ENCODE peak calls at places on chromosome X, in five cellular contexts. U is H1, O is mammary epithelial cell, X is MM.1S, I is HCT116. C is an unnamed sample.

GRCh38 chrX:129516402-129516801 is 6.9 kb downstream of the SMARCA1 start:
- DNase-seq in U (no peak), O (no peak), X (no peak), I (no peak), C (no peak)

GRCh38 chrX:31124536-31124935 is 52.7 kb upstream of the FTHL17 start:
- DNase-seq in U (no peak), O (no peak), X (no peak), I (no peak), C (no peak)

GRCh38 chrX:114365045-114365834 is 218.6 kb upstream of the HTR2C start:
- DNase-seq in U (no peak), O (no peak), X (no peak), I (no peak), C (no peak)

GRCh38 chrX:53089224-53089842 is 4.6 kb upstream of the KANTR start:
- DNase-seq in U (no peak), O (peak), X (peak), I (peak), C (peak)

GRCh38 chrX:85851418-85851817 is 195.9 kb downstream of the CHM start:
- DNase-seq in U (peak), O (peak), X (peak), I (peak), C (no peak)

GRCh38 chrX:21438792-21439191 is 64.6 kb downstream of the CNKSR2 start:
- DNase-seq in U (no peak), O (no peak), X (peak), I (no peak), C (no peak)

GRCh38 chrX:134172588-134173259 is 64.3 kb upstream of the CCDC160 start:
- DNase-seq in U (no peak), O (no peak), X (peak), I (no peak), C (no peak)

GRCh38 chrX:136577562-136577961 is 45.5 kb downstream of the VGLL1 start:
- DNase-seq in U (no peak), O (peak), X (peak), I (peak), C (peak)

GRCh38 chrX:137565921-137566745 is at the start of gene ZIC3:
- DNase-seq in U (no peak), O (no peak), X (no peak), I (no peak), C (peak)

GRCh38 chrX:12076046-12076445 is 62.2 kb upstream of the FRMPD4 start:
- DNase-seq in U (no peak), O (peak), X (no peak), I (no peak), C (no peak)

GRCh38 chrX:6184900-6185515 is 43.7 kb downstream of the NLGN4X start:
- DNase-seq in U (no peak), O (peak), X (peak), I (no peak), C (peak)

GRCh38 chrX:45959567-45959966 is 585.7 kb downstream of the ZNF674 start:
- DNase-seq in U (no peak), O (no peak), X (no peak), I (no peak), C (no peak)

GRCh38 chrX:113954297-113954696 is 629.6 kb upstream of the HTR2C start:
- DNase-seq in U (no peak), O (no peak), X (no peak), I (no peak), C (no peak)

GRCh38 chrX:27599928-27600327 is 9.8 kb downstream of the DCAF8L2 start:
- DNase-seq in U (no peak), O (peak), X (no peak), I (no peak), C (peak)

GRCh38 chrX:9456250-9457074 is 8.4 kb upstream of the TBL1X start:
- DNase-seq in U (no peak), O (no peak), X (peak), I (no peak), C (no peak)

GRCh38 chrX:130028196-130028595 is 45.8 kb downstream of the BCORL1 start:
- DNase-seq in U (no peak), O (peak), X (peak), I (peak), C (no peak)

GRCh38 chrX:65581661-65582339 is 47.2 kb upstream of the LAS1L start:
- DNase-seq in U (peak), O (peak), X (peak), I (peak), C (peak)

GRCh38 chrX:13285229-13285628 is 34.6 kb downstream of the ATXN3L start:
- DNase-seq in U (no peak), O (no peak), X (no peak), I (no peak), C (no peak)

GRCh38 chrX:1751781-1752180 is 136.9 kb downstream of the ASMT start:
- DNase-seq in U (no peak), O (no peak), X (no peak), I (no peak), C (no peak)

GRCh38 chrX:2561461-2561860 is 60.7 kb upstream of the DHRSX start:
- DNase-seq in U (no peak), O (no peak), X (no peak), I (no peak), C (no peak)

GRCh38 chrX:46204721-46205422 is 340.3 kb downstream of the ZNF674 start:
- DNase-seq in U (no peak), O (peak), X (peak), I (no peak), C (peak)

GRCh38 chrX:84144991-84145390 is 43.0 kb downstream of the RPS6KA6 start:
- DNase-seq in U (no peak), O (no peak), X (no peak), I (no peak), C (no peak)

GRCh38 chrX:56763556-56764152 is 34.6 kb downstream of the NBDY start:
- DNase-seq in U (no peak), O (peak), X (peak), I (no peak), C (peak)

GRCh38 chrX:52353838-52354237 is 15.0 kb upstream of the XAGE2 start:
- DNase-seq in U (no peak), O (no peak), X (no peak), I (no peak), C (no peak)

GRCh38 chrX:155333701-155334100 is 713 bp downstream of the CLIC2 start:
- DNase-seq in U (no peak), O (no peak), X (no peak), I (no peak), C (no peak)

GRCh38 chrX:155329293-155329692 is 5.1 kb downstream of the CLIC2 start:
- DNase-seq in U (no peak), O (no peak), X (no peak), I (no peak), C (no peak)

GRCh38 chrX:155330992-155331391 is 3.4 kb downstream of the CLIC2 start:
- DNase-seq in U (no peak), O (no peak), X (no peak), I (no peak), C (no peak)

GRCh38 chrX:155334486-155335316 is at the start of gene CLIC2:
- DNase-seq in U (no peak), O (peak), X (peak), I (no peak), C (peak)
- H3K9ac ChIP-seq in U (no peak), O (no peak), X (peak), I (no peak), C (no peak)

GRCh38 chrX:40834225-40834624 is 98.9 kb upstream of the MED14 start:
- DNase-seq in U (no peak), O (no peak), X (no peak), I (no peak), C (no peak)

GRCh38 chrX:40827331-40827730 is 92.0 kb upstream of the MED14 start:
- DNase-seq in U (no peak), O (no peak), X (no peak), I (no peak), C (no peak)

GRCh38 chrX:40832723-40833122 is 97.4 kb upstream of the MED14 start:
- DNase-seq in U (no peak), O (no peak), X (no peak), I (no peak), C (no peak)

DNA sequence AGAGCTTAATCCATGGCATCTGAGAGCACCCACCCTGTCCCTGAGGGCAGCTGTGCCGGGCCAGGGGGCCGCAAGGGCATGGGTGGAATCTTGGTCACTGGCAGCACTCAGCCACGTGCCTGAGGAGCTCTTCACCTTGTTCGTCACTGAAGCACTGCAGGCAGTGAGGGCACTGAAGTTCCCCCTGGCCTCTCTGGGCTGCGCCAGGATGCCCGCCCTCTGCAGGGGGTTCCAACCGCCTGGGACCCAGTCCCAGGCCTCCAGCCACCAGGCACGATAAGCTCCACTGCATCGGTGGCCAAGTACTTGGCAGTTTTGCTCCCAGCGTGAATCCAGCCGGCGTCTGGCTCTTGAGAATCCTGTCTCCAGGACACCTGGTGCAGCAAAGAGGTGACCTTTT is 96.4 kb upstream of the MED14 start:
- DNase-seq in U (no peak), O (no peak), X (no peak), I (no peak), C (no peak)
- TF ChIP-seq CTCF in U (no peak), O (no peak), X (no peak), I (no peak), C (no peak)

GRCh38 chrX:140505421-140506337 is 810 bp upstream of the SOX3 start:
- DNase-seq in U (no peak), O (no peak), X (no peak), I (no peak), C (no peak)
- TF ChIP-seq EZH2 in U (peak), O (peak), X (no peak), I (no peak), C (peak)

DNA sequence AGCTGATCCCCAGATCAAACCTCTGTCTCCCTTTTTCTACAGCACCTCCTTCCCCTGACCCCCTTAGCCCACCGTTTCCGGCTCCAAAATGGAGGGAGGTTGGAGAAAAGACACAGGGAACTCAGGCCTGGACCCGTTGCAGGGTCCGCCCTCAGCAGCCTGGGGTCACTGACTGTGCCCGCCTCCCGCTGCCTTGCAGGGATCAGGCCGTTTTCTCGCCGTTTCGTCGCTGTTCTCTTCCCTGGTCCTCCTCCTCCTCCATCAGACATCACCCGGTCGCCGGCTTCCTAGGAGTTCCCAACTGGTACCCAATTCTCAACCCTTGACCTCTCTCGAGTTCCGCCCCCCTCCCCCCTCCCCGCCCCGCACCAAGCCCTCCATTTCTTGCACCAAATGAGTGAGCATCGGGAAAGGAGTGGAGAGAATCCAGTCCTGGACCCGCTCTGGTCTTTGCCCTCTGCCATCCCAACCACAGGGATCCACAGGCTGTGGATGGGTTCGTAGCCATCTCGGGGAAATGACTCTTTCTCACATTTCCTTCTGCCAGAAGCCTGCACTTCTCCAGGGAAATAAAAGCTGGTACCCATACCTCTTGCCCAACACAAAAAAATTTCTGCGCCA is 493 bp downstream of the TCEAL5 start:
- DNase-seq in U (no peak), O (no peak), X (no peak), I (no peak), C (no peak)
- H3K9ac ChIP-seq in U (no peak), O (no peak), X (no peak), I (no peak), C (no peak)

DNA sequence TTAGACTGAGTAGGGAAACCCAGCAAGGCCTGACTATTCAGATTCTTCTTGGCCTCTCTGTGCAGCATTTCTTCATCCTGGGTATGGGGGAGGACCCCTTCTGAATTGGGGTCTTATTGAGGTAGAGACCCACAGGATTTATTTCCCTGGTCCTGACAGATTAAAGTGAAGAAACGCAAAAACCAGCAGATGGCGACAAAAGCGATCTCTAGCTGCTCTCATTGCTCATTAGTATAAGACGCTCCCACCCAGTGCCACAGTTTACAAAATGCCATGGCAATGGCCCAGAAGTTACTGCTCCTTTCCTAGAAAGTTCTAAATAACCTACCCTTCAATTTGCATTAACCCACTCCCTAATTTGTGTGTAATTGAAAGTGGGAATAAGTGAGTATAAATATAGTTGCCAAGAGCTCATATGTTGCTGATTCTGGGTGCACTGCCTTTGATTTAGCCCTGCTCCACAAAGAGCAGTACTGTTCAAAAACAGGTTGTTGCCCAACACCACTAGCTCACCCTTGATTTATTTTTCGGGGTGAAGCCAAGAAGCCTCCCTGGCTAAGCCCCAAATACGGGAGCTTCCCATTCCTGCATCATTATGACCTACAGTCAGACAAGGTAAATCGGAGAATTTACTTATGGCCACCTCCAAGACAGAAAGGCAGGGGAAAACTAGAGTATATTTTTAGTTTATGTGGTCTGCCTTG is 3.7 kb upstream of the BEX4 start:
- DNase-seq in U (no peak), O (peak), X (peak), I (peak), C (peak)
- TF ChIP-seq CTCF in U (peak), O (peak), X (peak), I (peak), C (peak)

GRCh38 chrX:77694491-77694890 is 91.5 kb downstream of the ATRX start:
- DNase-seq in U (no peak), O (no peak), X (no peak), I (no peak), C (no peak)
- TF ChIP-seq EZH2 in U (no peak), O (no peak), X (no peak), I (no peak), C (no peak)

GRCh38 chrX:72126539-72127140 is 5.1 kb downstream of the RTL5 start:
- DNase-seq in U (peak), O (peak), X (peak), I (peak), C (peak)
- H3K9ac ChIP-seq in U (no peak), O (no peak), X (no peak), I (no peak), C (peak)

DNA sequence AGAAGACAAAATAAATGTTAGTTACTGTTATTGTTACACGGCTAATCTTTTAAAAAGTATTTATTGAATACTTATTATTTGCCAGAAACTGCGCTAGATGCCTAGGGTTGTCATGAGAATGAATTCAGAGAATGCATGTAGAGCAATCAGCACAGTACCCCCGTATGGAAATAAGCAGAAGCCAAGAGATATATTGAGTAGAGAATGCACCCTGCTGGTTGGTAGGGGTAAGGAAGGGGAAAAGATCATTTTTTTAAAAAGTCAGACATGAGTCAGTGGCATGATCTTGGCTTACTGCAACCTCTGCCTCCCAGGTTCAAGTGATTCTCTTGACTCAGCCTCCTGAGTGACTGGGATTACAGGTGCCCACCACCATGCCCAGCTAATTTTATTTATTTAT is 13.1 kb upstream of the DRP2 start:
- DNase-seq in U (no peak), O (peak), X (peak), I (peak), C (no peak)
- TF ChIP-seq CTCF in U (peak), O (peak), X (peak), I (no peak), C (peak)